ENCODE peak calls at places on chromosomes 13 and 19, in four cellular contexts. T is fibroblast of lung, I is cardiac fibroblast, H is fibroblast of the aortic adventitia. C is an unnamed sample.

GRCh38 chr13:112616586-112617381 is 28.8 kb upstream of the TUBGCP3 start:
- DNase-seq in I (peak), T (peak), H (peak), C (peak)

GRCh38 chr13:93080587-93080986 is 146.0 kb upstream of the GPC6 start:
- DNase-seq in H (peak), T (peak), I (peak), C (no peak)

GRCh38 chr19:5617080-5617479 is 5.5 kb downstream of the SAFB2 start:
- DNase-seq in T (no peak), I (no peak), H (no peak), C (no peak)

GRCh38 chr19:30598688-30599087 is 226.5 kb downstream of the ZNF536 start:
- DNase-seq in H (no peak), I (no peak), T (no peak), C (no peak)

GRCh38 chr13:43579321-43579720 is 207.5 kb downstream of the ENOX1 start:
- DNase-seq in H (no peak), I (no peak), T (no peak), C (no peak)

GRCh38 chr13:109750376-109750775 is 36.0 kb downstream of the IRS2 start:
- DNase-seq in T (no peak), H (no peak), I (no peak), C (no peak)

GRCh38 chr13:79501538-79502232 is 20.7 kb downstream of the NDFIP2 start:
- DNase-seq in T (no peak), H (no peak), I (peak), C (no peak)

GRCh38 chr19:5691205-5691929 is 1.3 kb downstream of the RPL36 start:
- DNase-seq in T (peak), H (peak), I (peak), C (peak)

GRCh38 chr13:97544041-97544765 is 110.2 kb downstream of the RAP2A start:
- DNase-seq in H (no peak), I (no peak), T (peak), C (no peak)

GRCh38 chr19:54434862-54435174 is 14.2 kb upstream of the LENG8 start:
- DNase-seq in H (no peak), T (no peak), I (no peak), C (no peak)

GRCh38 chr19:45020071-45020470 is 18.8 kb upstream of the CLASRP start:
- DNase-seq in H (no peak), T (no peak), I (no peak), C (no peak)

GRCh38 chr19:3266792-3267469 is 42.5 kb downstream of the CELF5 start:
- DNase-seq in I (no peak), T (no peak), H (no peak), C (no peak)

GRCh38 chr13:100881291-100881864 is 206.8 kb upstream of the TMTC4 start:
- DNase-seq in T (no peak), H (no peak), I (no peak), C (no peak)

GRCh38 chr13:48562296-48563066 is 29.6 kb upstream of the RCBTB2 start:
- DNase-seq in I (no peak), T (no peak), H (no peak), C (no peak)

GRCh38 chr13:73879346-73880020 is 254.7 kb downstream of the KLF12 start:
- DNase-seq in T (peak), H (no peak), I (no peak), C (no peak)

GRCh38 chr19:33686687-33687541 is 65.2 kb downstream of the CHST8 start:
- DNase-seq in H (no peak), I (no peak), T (no peak), C (no peak)

GRCh38 chr13:49838989-49839388 is 46.5 kb upstream of the KPNA3 start:
- DNase-seq in I (no peak), T (no peak), H (no peak), C (no peak)

GRCh38 chr13:35388979-35389378 is 87.5 kb downstream of the MAB21L1 start:
- DNase-seq in I (peak), T (peak), H (peak), C (no peak)

GRCh38 chr19:33437351-33438015 is 64.0 kb downstream of the CEBPG start:
- DNase-seq in T (no peak), H (no peak), I (no peak), C (no peak)

GRCh38 chr19:41883821-41884733 is 1.1 kb downstream of the ARHGEF1 start:
- DNase-seq in H (peak), I (peak), T (peak), C (peak)

GRCh38 chr13:89925107-89925506 is 1422.4 kb upstream of the MIR17HG start:
- DNase-seq in T (peak), H (peak), I (peak), C (no peak)

GRCh38 chr13:51643882-51644281 is 59.6 kb downstream of the WDFY2 start:
- DNase-seq in I (peak), H (peak), T (peak), C (no peak)

GRCh38 chr13:60111726-60112125 is 52.0 kb downstream of the DIAPH3 start:
- DNase-seq in H (peak), I (peak), T (no peak), C (no peak)

GRCh38 chr13:77230560-77230959 is 96.3 kb downstream of the MYCBP2 start:
- DNase-seq in I (no peak), T (no peak), H (no peak), C (no peak)

GRCh38 chr19:32581704-32582164 is 744 bp downstream of the PDCD5 start:
- DNase-seq in T (peak), I (peak), H (peak), C (peak)

GRCh38 chr19:52112624-52113023 is 17.1 kb upstream of the ZNF841 start:
- DNase-seq in T (no peak), I (no peak), H (no peak), C (no peak)

GRCh38 chr13:52162279-52163101 is 3.1 kb upstream of the NEK3 start:
- DNase-seq in H (peak), I (peak), T (peak), C (no peak)

GRCh38 chr19:4504297-4504701 is 14.0 kb downstream of the PLIN4 start:
- DNase-seq in T (no peak), I (no peak), H (no peak), C (no peak)

DNA sequence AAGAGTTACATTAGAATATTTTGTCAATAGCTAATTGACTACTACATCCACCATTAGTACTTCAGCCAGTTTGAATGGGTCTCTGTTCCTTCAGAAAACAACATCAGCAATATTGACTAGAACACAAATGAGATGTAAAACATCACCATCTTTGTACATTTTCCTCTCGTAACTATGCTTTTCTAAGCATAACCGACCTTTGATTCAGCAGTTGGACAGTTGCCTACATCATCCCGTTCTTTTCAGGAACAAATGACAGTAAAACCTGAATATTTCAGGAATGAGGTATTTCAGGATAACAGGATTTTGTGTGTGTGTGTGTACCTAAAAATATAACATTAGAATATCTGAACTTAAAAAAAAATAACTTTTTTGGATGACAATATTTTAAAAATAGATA is 60.9 kb downstream of the STARD13 start:
- DNase-seq in T (peak), I (peak), H (peak), C (no peak)
- H3K4me3 ChIP-seq in T (no peak), I (no peak), H (no peak), C (no peak)

GRCh38 chr19:57665261-57665806 is 3.4 kb upstream of the ZSCAN4 start:
- DNase-seq in T (no peak), I (no peak), H (no peak), C (peak)
- TF ChIP-seq CTCF in T (no peak), I (no peak), H (no peak), C (no peak)

GRCh38 chr13:94707400-94708021 is 4.8 kb downstream of the SOX21 start:
- DNase-seq in I (no peak), H (no peak), T (no peak), C (no peak)

GRCh38 chr13:94708971-94709614 is 3.3 kb downstream of the SOX21 start:
- DNase-seq in T (no peak), H (no peak), I (no peak), C (no peak)

GRCh38 chr13:94706101-94706853 is 6.1 kb downstream of the SOX21 start:
- DNase-seq in T (no peak), H (no peak), I (no peak), C (no peak)

GRCh38 chr13:94706854-94707399 is 5.4 kb downstream of the SOX21 start:
- DNase-seq in T (no peak), H (no peak), I (no peak), C (no peak)

GRCh38 chr13:94708031-94708571 is 4.2 kb downstream of the SOX21 start:
- DNase-seq in T (no peak), I (no peak), H (no peak), C (no peak)
- H3K4me3 ChIP-seq in T (no peak), I (no peak), H (no peak), C (no peak)

GRCh38 chr19:38792250-38793111 is 3.5 kb downstream of the LGALS7B start:
- DNase-seq in T (peak), H (no peak), I (no peak), C (no peak)
- TF ChIP-seq CTCF in T (no peak), H (peak), I (peak), C (no peak)

DNA sequence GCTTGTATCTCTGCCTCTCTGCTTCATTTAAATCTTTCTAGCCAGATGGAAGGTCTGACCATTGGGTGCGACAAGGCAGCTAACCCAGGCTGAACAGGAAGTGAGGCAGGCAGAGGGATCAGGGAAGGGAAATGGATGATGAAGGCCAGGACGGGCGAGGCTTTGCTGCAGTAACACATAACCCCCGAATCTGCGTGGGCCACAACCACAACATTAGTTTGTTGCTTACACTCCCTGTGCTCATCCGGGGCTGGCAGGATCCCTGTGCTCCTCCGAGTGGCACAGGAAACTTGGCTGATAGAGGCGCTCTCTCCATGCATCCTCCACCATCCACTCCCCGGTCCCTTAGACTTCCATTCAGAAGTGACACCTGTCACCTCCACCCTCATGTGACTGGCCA is 1.1 kb upstream of the FLT3LG start:
- DNase-seq in H (no peak), T (no peak), I (no peak), C (no peak)
- H3K4me3 ChIP-seq in H (no peak), T (no peak), I (no peak), C (no peak)

DNA sequence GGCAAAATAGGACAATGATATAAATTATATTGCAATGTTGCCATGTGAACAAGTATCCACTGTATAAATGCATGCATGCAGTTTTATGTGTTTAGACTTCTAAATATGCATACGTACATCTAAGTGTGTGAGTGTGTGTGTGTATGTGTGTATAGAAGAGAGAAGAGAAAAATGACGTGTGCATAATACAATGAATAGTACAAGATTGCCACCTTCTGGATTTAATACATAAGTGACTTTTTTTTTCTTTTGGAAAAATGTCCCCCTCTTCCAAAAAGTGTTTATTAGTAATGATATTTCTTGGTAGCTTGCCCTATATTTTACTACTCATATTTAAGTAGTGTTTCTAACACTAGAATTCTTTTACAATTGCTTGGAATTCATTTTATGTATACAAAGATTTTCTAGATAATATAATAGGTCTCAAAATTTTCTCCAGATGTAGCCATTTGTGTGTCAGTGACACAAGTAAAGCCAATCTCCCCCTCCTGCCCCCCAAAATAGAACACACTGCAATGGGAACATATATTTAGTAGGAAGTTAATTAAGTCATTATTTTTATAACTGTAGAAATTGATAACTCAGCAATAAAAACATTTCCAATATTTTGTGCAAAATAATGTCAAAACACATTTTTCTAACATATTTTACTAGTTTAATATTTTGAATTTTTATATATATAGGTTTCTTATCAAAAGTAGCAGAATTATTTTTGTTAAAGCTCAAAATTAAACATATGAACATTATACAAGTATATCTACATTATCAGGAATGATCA is 783.3 kb upstream of the ATXN8OS start:
- DNase-seq in H (no peak), I (peak), T (peak), C (no peak)
- TF ChIP-seq CTCF in H (no peak), I (no peak), T (no peak), C (peak)

GRCh38 chr19:19146000-19146608 is 7.8 kb upstream of the TMEM161A start:
- DNase-seq in H (peak), I (peak), T (peak), C (peak)
- H3K4me3 ChIP-seq in H (no peak), I (no peak), T (no peak), C (no peak)